ENCODE peak calls at places on chromosomes 6 and 20, in ten cellular contexts. C is CD8-positive, alpha-beta T cell; Y is testis; P is SK-N-SH; V is upper lobe of right lung; D is body of pancreas; T is astrocyte; K is NT2/D1; E is left ventricle myocardium inferior; N is heart left ventricle. I is an unnamed sample.

GRCh38 chr6:135002229-135002844 is 52.3 kb downstream of the HBS1L start:
- DNase-seq in C (no peak), Y (no peak), P (peak; percentile 22), V (no peak), D (no peak), T (no peak), K (no peak), E (no peak), N (no peak), I (no peak)

GRCh38 chr6:1311400-1312192 is at the start of gene FOXQ1:
- DNase-seq in C (no peak), Y (peak; percentile 61), P (peak; percentile 28), V (peak; percentile 95), D (peak; percentile 95), T (no peak), K (no peak), E (no peak), N (no peak), I (peak; percentile 85)

GRCh38 chr20:4546786-4547185 is 174.9 kb upstream of the PRND start:
- DNase-seq in C (no peak), Y (no peak), P (no peak), V (no peak), D (no peak), T (peak; percentile 91), K (no peak), E (no peak), N (no peak), I (no peak)

GRCh38 chr6:165605901-165606739 is 56.9 kb downstream of the PDE10A start:
- DNase-seq in C (no peak), Y (no peak), P (no peak), V (no peak), D (peak; percentile 51), T (no peak), K (no peak), E (no peak), N (no peak), I (no peak)

GRCh38 chr6:87645080-87645479 is 55.1 kb downstream of the ORC3 start:
- DNase-seq in C (no peak), Y (no peak), P (no peak), V (no peak), D (no peak), T (no peak), K (no peak), E (no peak), N (no peak), I (no peak)

GRCh38 chr6:119040636-119041035 is 37.8 kb downstream of the FAM184A start:
- DNase-seq in C (no peak), Y (no peak), P (no peak), V (no peak), D (no peak), T (no peak), K (no peak), E (no peak), N (no peak), I (no peak)

GRCh38 chr6:47031656-47032055 is 10.5 kb downstream of the ADGRF1 start:
- DNase-seq in C (no peak), Y (no peak), P (no peak), V (no peak), D (no peak), T (no peak), K (no peak), E (no peak), N (no peak), I (no peak)

GRCh38 chr6:165300401-165300800 is 9.0 kb downstream of the C6orf118 start:
- DNase-seq in C (no peak), Y (no peak), P (no peak), V (no peak), D (no peak), T (no peak), K (no peak), E (no peak), N (no peak), I (no peak)

DNA sequence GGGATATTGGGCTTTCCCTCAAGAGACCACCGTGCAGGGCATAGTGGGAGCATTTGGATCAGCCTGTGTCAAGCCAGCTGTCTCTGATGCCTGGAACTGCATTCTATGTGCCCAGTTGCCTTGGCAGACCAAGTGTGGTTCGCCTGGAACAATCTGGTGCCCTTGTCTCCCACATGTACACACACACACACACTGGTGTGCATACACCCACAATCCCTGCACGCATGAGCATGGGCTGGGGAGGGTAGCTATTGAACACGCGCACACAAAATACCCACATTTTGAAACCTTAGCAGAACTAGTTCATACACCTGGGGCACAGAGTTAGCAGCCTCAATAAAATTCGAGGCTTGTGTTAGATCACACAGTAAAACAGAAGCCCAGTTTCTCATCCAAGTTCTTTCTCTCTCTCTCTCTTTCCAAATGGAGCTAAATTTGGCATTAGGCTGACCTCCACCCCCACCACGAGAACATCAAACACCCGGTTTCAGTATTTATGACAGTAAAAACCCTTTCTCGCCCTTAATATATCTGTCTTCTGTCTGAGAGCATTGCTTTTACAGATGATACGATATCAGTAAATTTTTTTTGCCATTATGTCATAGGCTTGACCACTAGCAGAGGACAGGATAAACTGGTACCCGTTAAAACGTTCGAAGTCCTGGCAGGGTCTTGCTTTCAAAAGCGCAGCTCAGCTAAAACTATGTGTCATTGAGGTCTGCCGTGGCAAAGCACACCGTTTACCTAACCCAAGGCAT is 18.2 kb upstream of the NFATC2 start:
- DNase-seq in C (no peak), Y (no peak), P (no peak), V (no peak), D (no peak), T (peak; percentile 44), K (no peak), E (no peak), N (no peak), I (no peak)
- H3K4me3 ChIP-seq in C (no peak overlapping the region), Y (no peak overlapping the region), P (peak overlapping the region; percentile 32), V (no peak overlapping the region), D (no peak overlapping the region), T (peak overlapping the region; percentile 84), K (no peak overlapping the region), E (peak overlapping the region; percentile 70), N (no peak overlapping the region), I (no peak overlapping the region)

DNA sequence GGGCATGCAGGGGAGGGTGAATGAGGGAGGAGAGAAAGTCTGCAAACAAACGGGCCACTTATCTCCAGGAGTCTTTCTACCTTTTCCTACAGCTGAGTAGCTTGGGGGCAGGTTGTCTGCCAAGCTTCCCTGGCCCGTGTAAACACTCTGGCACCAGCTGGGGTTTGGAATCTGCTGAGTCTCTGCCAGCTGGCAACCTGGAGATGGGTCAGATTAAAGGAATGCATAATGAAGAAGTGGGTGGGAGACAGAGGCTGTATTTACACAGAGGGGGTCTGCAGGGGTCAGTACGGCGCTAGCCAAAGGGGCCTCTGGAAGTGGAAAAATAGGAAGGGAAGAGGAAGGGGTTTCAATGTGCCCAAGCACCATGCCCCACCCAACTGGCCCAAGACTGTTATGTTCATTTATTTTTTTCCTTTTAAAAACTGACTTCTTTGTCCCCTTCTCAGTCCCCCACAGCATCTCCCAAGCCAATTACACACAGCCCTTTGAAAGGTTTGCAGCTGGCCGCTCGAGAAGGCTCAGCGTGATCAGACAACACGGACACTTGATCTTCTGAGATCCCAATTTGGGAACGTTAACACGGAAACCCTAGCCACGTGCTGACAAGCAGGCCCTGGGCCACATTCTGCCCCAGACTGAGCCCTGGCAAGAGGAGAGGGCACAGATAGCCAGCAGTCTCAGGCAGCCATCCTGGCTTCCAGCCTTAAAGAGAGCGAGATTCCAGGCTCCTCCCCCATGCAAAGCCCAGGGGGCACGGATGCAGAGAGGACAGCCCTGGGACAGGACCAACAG is 25.2 kb downstream of the TRAM2 start:
- DNase-seq in C (no peak), Y (peak; percentile 44), P (peak; percentile 75), V (peak; percentile 71), D (peak; percentile 85), T (peak; percentile 90), K (no peak), E (peak; percentile 58), N (peak; percentile 62), I (peak; percentile 59)
- H3K36me3 ChIP-seq in C (no peaks in the 10 kb centered on the region), Y (no peaks in the 10 kb centered on the region), P (peaks cover 2% of the 10 kb centered on the region), V (no peaks in the 10 kb centered on the region), D (no peaks in the 10 kb centered on the region), T (peaks cover 5% of the 10 kb centered on the region), K (peaks cover 21% of the 10 kb centered on the region), E (no peaks in the 10 kb centered on the region), N (no peaks in the 10 kb centered on the region), I (no peaks in the 10 kb centered on the region)

DNA sequence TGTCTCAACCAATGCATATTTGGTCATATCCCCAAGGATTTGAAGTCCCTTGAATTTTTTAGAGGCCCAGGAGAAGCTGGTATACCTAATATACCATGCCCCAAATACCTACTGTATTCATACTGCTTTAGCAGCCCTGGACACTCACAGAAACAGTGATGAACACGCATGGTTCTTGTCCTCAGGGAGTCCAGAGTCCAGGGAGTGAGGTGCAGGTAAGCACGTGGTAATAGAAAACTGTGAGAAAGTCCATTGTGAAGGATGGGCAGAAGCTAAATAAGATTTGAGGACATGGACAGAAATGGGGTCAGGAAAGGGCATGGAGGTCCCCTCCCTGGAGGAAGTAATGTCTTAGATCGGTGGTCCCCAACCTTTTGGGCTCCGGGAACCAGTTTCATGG is 85.4 kb downstream of the TSHZ2 start:
- DNase-seq in C (no peak), Y (no peak), P (no peak), V (no peak), D (no peak), T (no peak), K (no peak), E (no peak), N (no peak), I (no peak)
- H3K4me3 ChIP-seq in C (no peak overlapping the region), Y (no peak overlapping the region), P (no peak overlapping the region), V (no peak overlapping the region), D (no peak overlapping the region), T (no peak overlapping the region), K (no peak overlapping the region), E (no peak overlapping the region), N (no peak overlapping the region), I (no peak overlapping the region)

GRCh38 chr20:20611165-20611564 is 101.3 kb downstream of the RALGAPA2 start:
- DNase-seq in C (no peak), Y (no peak), P (no peak), V (no peak), D (no peak), T (no peak), K (no peak), E (no peak), N (no peak), I (no peak)

GRCh38 chr20:20606046-20606445 is 106.4 kb downstream of the RALGAPA2 start:
- DNase-seq in C (no peak), Y (no peak), P (no peak), V (no peak), D (no peak), T (no peak), K (no peak), E (no peak), N (no peak), I (no peak)

GRCh38 chr20:20612251-20612650 is 100.2 kb downstream of the RALGAPA2 start:
- DNase-seq in C (no peak), Y (no peak), P (no peak), V (no peak), D (no peak), T (no peak), K (no peak), E (no peak), N (no peak), I (no peak)

GRCh38 chr20:20606881-20607280 is 105.6 kb downstream of the RALGAPA2 start:
- DNase-seq in C (no peak), Y (no peak), P (no peak), V (no peak), D (no peak), T (no peak), K (no peak), E (no peak), N (no peak), I (no peak)

GRCh38 chr20:20609522-20609921 is 102.9 kb downstream of the RALGAPA2 start:
- DNase-seq in C (no peak), Y (no peak), P (no peak), V (no peak), D (no peak), T (no peak), K (no peak), E (no peak), N (no peak), I (no peak)
- H3K36me3 ChIP-seq in C (peaks cover 10% of the 10 kb centered on the region), Y (no peaks in the 10 kb centered on the region), P (peaks cover 3% of the 10 kb centered on the region), V (peaks cover 47% of the 10 kb centered on the region), D (peaks cover 1% of the 10 kb centered on the region), T (no peaks in the 10 kb centered on the region), K (no peaks in the 10 kb centered on the region), E (peaks cover 16% of the 10 kb centered on the region), N (peaks cover 13% of the 10 kb centered on the region), I (no peaks in the 10 kb centered on the region)